ENCODE peak calls at places on chromosomes 11 and 22, in seven cellular contexts. One of them, this sample, is unnamed.

GRCh38 chr11:2489103-2489502 is 44.3 kb downstream of the KCNQ1 start:
- DNase-seq in NCI-H2081: no peak
- DNase-seq in body of pancreas: no peak
- DNase-seq in ovary: no peak
- DNase-seq in brain microvascular endothelial cell: no peak
- DNase-seq in stimulated activated CD4-positive, alpha-beta T cell treated with anti-CD3 and anti-CD28 coated beads, Interleukin-4, amount 100 ng/mL, for 1 hour: no peak
- DNase-seq in stimulated activated naive CD4-positive, alpha-beta T cell: no peak
- DNase-seq in this sample: no peak

GRCh38 chr11:27910186-27910941 is 197.6 kb downstream of the KIF18A start:
- DNase-seq in NCI-H2081: no peak
- DNase-seq in body of pancreas: no peak
- DNase-seq in ovary: no peak
- DNase-seq in brain microvascular endothelial cell: peak; percentile 88
- DNase-seq in stimulated activated CD4-positive, alpha-beta T cell treated with anti-CD3 and anti-CD28 coated beads, Interleukin-4, amount 100 ng/mL, for 1 hour: no peak
- DNase-seq in stimulated activated naive CD4-positive, alpha-beta T cell: no peak
- DNase-seq in this sample: no peak

GRCh38 chr22:37747090-37747714 is 50.4 kb downstream of the TRIOBP start:
- DNase-seq in NCI-H2081: no peak
- DNase-seq in body of pancreas: peak; percentile 39
- DNase-seq in ovary: peak; percentile 38
- DNase-seq in brain microvascular endothelial cell: peak; percentile 15
- DNase-seq in stimulated activated CD4-positive, alpha-beta T cell treated with anti-CD3 and anti-CD28 coated beads, Interleukin-4, amount 100 ng/mL, for 1 hour: no peak
- DNase-seq in stimulated activated naive CD4-positive, alpha-beta T cell: no peak
- DNase-seq in this sample: no peak

GRCh38 chr11:86106916-86107315 is 38.0 kb upstream of the PICALM start:
- DNase-seq in NCI-H2081: no peak
- DNase-seq in body of pancreas: no peak
- DNase-seq in ovary: no peak
- DNase-seq in brain microvascular endothelial cell: no peak
- DNase-seq in stimulated activated CD4-positive, alpha-beta T cell treated with anti-CD3 and anti-CD28 coated beads, Interleukin-4, amount 100 ng/mL, for 1 hour: no peak
- DNase-seq in stimulated activated naive CD4-positive, alpha-beta T cell: no peak
- DNase-seq in this sample: no peak

GRCh38 chr11:133386262-133386661 is 146.0 kb downstream of the OPCML start:
- DNase-seq in NCI-H2081: peak; percentile 18
- DNase-seq in body of pancreas: no peak
- DNase-seq in ovary: no peak
- DNase-seq in brain microvascular endothelial cell: no peak
- DNase-seq in stimulated activated CD4-positive, alpha-beta T cell treated with anti-CD3 and anti-CD28 coated beads, Interleukin-4, amount 100 ng/mL, for 1 hour: no peak
- DNase-seq in stimulated activated naive CD4-positive, alpha-beta T cell: no peak
- DNase-seq in this sample: no peak

GRCh38 chr22:20247010-20247505 is 21.1 kb downstream of the RTN4R start:
- DNase-seq in NCI-H2081: no peak
- DNase-seq in body of pancreas: no peak
- DNase-seq in ovary: no peak
- DNase-seq in brain microvascular endothelial cell: peak; percentile 75
- DNase-seq in stimulated activated CD4-positive, alpha-beta T cell treated with anti-CD3 and anti-CD28 coated beads, Interleukin-4, amount 100 ng/mL, for 1 hour: no peak
- DNase-seq in stimulated activated naive CD4-positive, alpha-beta T cell: no peak
- DNase-seq in this sample: peak; percentile 93

GRCh38 chr11:19768197-19768596 is 55.6 kb downstream of the NAV2 start:
- DNase-seq in NCI-H2081: no peak
- DNase-seq in body of pancreas: no peak
- DNase-seq in ovary: no peak
- DNase-seq in brain microvascular endothelial cell: no peak
- DNase-seq in stimulated activated CD4-positive, alpha-beta T cell treated with anti-CD3 and anti-CD28 coated beads, Interleukin-4, amount 100 ng/mL, for 1 hour: no peak
- DNase-seq in stimulated activated naive CD4-positive, alpha-beta T cell: no peak
- DNase-seq in this sample: no peak

GRCh38 chr11:61193596-61193995 is 9.7 kb upstream of the PGA3 start:
- DNase-seq in NCI-H2081: peak; percentile 18
- DNase-seq in body of pancreas: no peak
- DNase-seq in ovary: no peak
- DNase-seq in brain microvascular endothelial cell: no peak
- DNase-seq in stimulated activated CD4-positive, alpha-beta T cell treated with anti-CD3 and anti-CD28 coated beads, Interleukin-4, amount 100 ng/mL, for 1 hour: no peak
- DNase-seq in stimulated activated naive CD4-positive, alpha-beta T cell: no peak
- DNase-seq in this sample: no peak

GRCh38 chr22:46902998-46903916 is 140.8 kb downstream of the TBC1D22A start:
- DNase-seq in NCI-H2081: no peak
- DNase-seq in body of pancreas: no peak
- DNase-seq in ovary: no peak
- DNase-seq in brain microvascular endothelial cell: no peak
- DNase-seq in stimulated activated CD4-positive, alpha-beta T cell treated with anti-CD3 and anti-CD28 coated beads, Interleukin-4, amount 100 ng/mL, for 1 hour: no peak
- DNase-seq in stimulated activated naive CD4-positive, alpha-beta T cell: no peak
- DNase-seq in this sample: no peak

GRCh38 chr11:103961010-103961409 is 75.4 kb upstream of the DDI1 start:
- DNase-seq in NCI-H2081: no peak
- DNase-seq in body of pancreas: no peak
- DNase-seq in ovary: no peak
- DNase-seq in brain microvascular endothelial cell: peak; percentile 9
- DNase-seq in stimulated activated CD4-positive, alpha-beta T cell treated with anti-CD3 and anti-CD28 coated beads, Interleukin-4, amount 100 ng/mL, for 1 hour: no peak
- DNase-seq in stimulated activated naive CD4-positive, alpha-beta T cell: no peak
- DNase-seq in this sample: no peak

GRCh38 chr22:19604711-19605268 is 80.6 kb upstream of the CLDN5 start:
- DNase-seq in NCI-H2081: no peak
- DNase-seq in body of pancreas: no peak
- DNase-seq in ovary: no peak
- DNase-seq in brain microvascular endothelial cell: no peak
- DNase-seq in stimulated activated CD4-positive, alpha-beta T cell treated with anti-CD3 and anti-CD28 coated beads, Interleukin-4, amount 100 ng/mL, for 1 hour: no peak
- DNase-seq in stimulated activated naive CD4-positive, alpha-beta T cell: no peak
- DNase-seq in this sample: no peak

GRCh38 chr11:128905345-128906184 is 14.4 kb downstream of the KCNJ5 start:
- DNase-seq in NCI-H2081: peak; percentile 76
- DNase-seq in body of pancreas: peak; percentile 71
- DNase-seq in ovary: peak; percentile 49
- DNase-seq in brain microvascular endothelial cell: no peak
- DNase-seq in stimulated activated CD4-positive, alpha-beta T cell treated with anti-CD3 and anti-CD28 coated beads, Interleukin-4, amount 100 ng/mL, for 1 hour: peak; percentile 25
- DNase-seq in stimulated activated naive CD4-positive, alpha-beta T cell: peak; percentile 46
- DNase-seq in this sample: peak; percentile 77

GRCh38 chr22:40383905-40384304 is 13.5 kb downstream of the SGSM3 start:
- DNase-seq in NCI-H2081: no peak
- DNase-seq in body of pancreas: no peak
- DNase-seq in ovary: peak; percentile 37
- DNase-seq in brain microvascular endothelial cell: peak; percentile 88
- DNase-seq in stimulated activated CD4-positive, alpha-beta T cell treated with anti-CD3 and anti-CD28 coated beads, Interleukin-4, amount 100 ng/mL, for 1 hour: no peak
- DNase-seq in stimulated activated naive CD4-positive, alpha-beta T cell: no peak
- DNase-seq in this sample: no peak

GRCh38 chr22:41873391-41873790 is 40.5 kb downstream of the SREBF2 start:
- DNase-seq in NCI-H2081: no peak
- DNase-seq in body of pancreas: no peak
- DNase-seq in ovary: no peak
- DNase-seq in brain microvascular endothelial cell: no peak
- DNase-seq in stimulated activated CD4-positive, alpha-beta T cell treated with anti-CD3 and anti-CD28 coated beads, Interleukin-4, amount 100 ng/mL, for 1 hour: no peak
- DNase-seq in stimulated activated naive CD4-positive, alpha-beta T cell: peak; percentile 66
- DNase-seq in this sample: no peak

GRCh38 chr11:75520688-75521087 is 5.1 kb downstream of the GDPD5 start:
- DNase-seq in NCI-H2081: no peak
- DNase-seq in body of pancreas: no peak
- DNase-seq in ovary: no peak
- DNase-seq in brain microvascular endothelial cell: no peak
- DNase-seq in stimulated activated CD4-positive, alpha-beta T cell treated with anti-CD3 and anti-CD28 coated beads, Interleukin-4, amount 100 ng/mL, for 1 hour: no peak
- DNase-seq in stimulated activated naive CD4-positive, alpha-beta T cell: no peak
- DNase-seq in this sample: no peak

GRCh38 chr11:113148652-113149051 is 165.7 kb upstream of the TTC12 start:
- DNase-seq in NCI-H2081: no peak
- DNase-seq in body of pancreas: no peak
- DNase-seq in ovary: no peak
- DNase-seq in brain microvascular endothelial cell: no peak
- DNase-seq in stimulated activated CD4-positive, alpha-beta T cell treated with anti-CD3 and anti-CD28 coated beads, Interleukin-4, amount 100 ng/mL, for 1 hour: no peak
- DNase-seq in stimulated activated naive CD4-positive, alpha-beta T cell: no peak
- DNase-seq in this sample: no peak

GRCh38 chr22:40024201-40025061 is 29.7 kb downstream of the FAM83F start:
- DNase-seq in NCI-H2081: peak; percentile 68
- DNase-seq in body of pancreas: peak; percentile 62
- DNase-seq in ovary: peak; percentile 45
- DNase-seq in brain microvascular endothelial cell: peak; percentile 46
- DNase-seq in stimulated activated CD4-positive, alpha-beta T cell treated with anti-CD3 and anti-CD28 coated beads, Interleukin-4, amount 100 ng/mL, for 1 hour: peak; percentile 64
- DNase-seq in stimulated activated naive CD4-positive, alpha-beta T cell: peak; percentile 5
- DNase-seq in this sample: peak; percentile 89

GRCh38 chr22:44616882-44617655 is 84.9 kb upstream of the PRR5 start:
- DNase-seq in NCI-H2081: no peak
- DNase-seq in body of pancreas: no peak
- DNase-seq in ovary: no peak
- DNase-seq in brain microvascular endothelial cell: no peak
- DNase-seq in stimulated activated CD4-positive, alpha-beta T cell treated with anti-CD3 and anti-CD28 coated beads, Interleukin-4, amount 100 ng/mL, for 1 hour: no peak
- DNase-seq in stimulated activated naive CD4-positive, alpha-beta T cell: no peak
- DNase-seq in this sample: no peak

GRCh38 chr22:39220897-39221850 is 23.6 kb downstream of the PDGFB start:
- DNase-seq in NCI-H2081: no peak
- DNase-seq in body of pancreas: no peak
- DNase-seq in ovary: no peak
- DNase-seq in brain microvascular endothelial cell: no peak
- DNase-seq in stimulated activated CD4-positive, alpha-beta T cell treated with anti-CD3 and anti-CD28 coated beads, Interleukin-4, amount 100 ng/mL, for 1 hour: no peak
- DNase-seq in stimulated activated naive CD4-positive, alpha-beta T cell: no peak
- DNase-seq in this sample: no peak

GRCh38 chr11:103164093-103164796 is 55.0 kb downstream of the DYNC2H1 start:
- DNase-seq in NCI-H2081: no peak
- DNase-seq in body of pancreas: no peak
- DNase-seq in ovary: no peak
- DNase-seq in brain microvascular endothelial cell: no peak
- DNase-seq in stimulated activated CD4-positive, alpha-beta T cell treated with anti-CD3 and anti-CD28 coated beads, Interleukin-4, amount 100 ng/mL, for 1 hour: no peak
- DNase-seq in stimulated activated naive CD4-positive, alpha-beta T cell: no peak
- DNase-seq in this sample: no peak

GRCh38 chr11:65204143-65204542 is 22.4 kb downstream of the CAPN1 start:
- DNase-seq in NCI-H2081: no peak
- DNase-seq in body of pancreas: no peak
- DNase-seq in ovary: no peak
- DNase-seq in brain microvascular endothelial cell: no peak
- DNase-seq in stimulated activated CD4-positive, alpha-beta T cell treated with anti-CD3 and anti-CD28 coated beads, Interleukin-4, amount 100 ng/mL, for 1 hour: no peak
- DNase-seq in stimulated activated naive CD4-positive, alpha-beta T cell: no peak
- DNase-seq in this sample: no peak

GRCh38 chr11:3043315-3043871 is 13.8 kb downstream of the CARS1 start:
- DNase-seq in NCI-H2081: no peak
- DNase-seq in body of pancreas: peak; percentile 90
- DNase-seq in ovary: no peak
- DNase-seq in brain microvascular endothelial cell: no peak
- DNase-seq in stimulated activated CD4-positive, alpha-beta T cell treated with anti-CD3 and anti-CD28 coated beads, Interleukin-4, amount 100 ng/mL, for 1 hour: no peak
- DNase-seq in stimulated activated naive CD4-positive, alpha-beta T cell: no peak
- DNase-seq in this sample: no peak

GRCh38 chr11:96259053-96259837 is 83.8 kb downstream of the MAML2 start:
- DNase-seq in NCI-H2081: no peak
- DNase-seq in body of pancreas: no peak
- DNase-seq in ovary: no peak
- DNase-seq in brain microvascular endothelial cell: peak; percentile 29
- DNase-seq in stimulated activated CD4-positive, alpha-beta T cell treated with anti-CD3 and anti-CD28 coated beads, Interleukin-4, amount 100 ng/mL, for 1 hour: no peak
- DNase-seq in stimulated activated naive CD4-positive, alpha-beta T cell: no peak
- DNase-seq in this sample: no peak

GRCh38 chr11:61866231-61866957 is 25.0 kb downstream of the FADS3 start:
- DNase-seq in NCI-H2081: no peak
- DNase-seq in body of pancreas: no peak
- DNase-seq in ovary: no peak
- DNase-seq in brain microvascular endothelial cell: no peak
- DNase-seq in stimulated activated CD4-positive, alpha-beta T cell treated with anti-CD3 and anti-CD28 coated beads, Interleukin-4, amount 100 ng/mL, for 1 hour: no peak
- DNase-seq in stimulated activated naive CD4-positive, alpha-beta T cell: no peak
- DNase-seq in this sample: no peak

GRCh38 chr11:69339916-69340565 is 46.1 kb downstream of the MYEOV start:
- DNase-seq in NCI-H2081: no peak
- DNase-seq in body of pancreas: no peak
- DNase-seq in ovary: no peak
- DNase-seq in brain microvascular endothelial cell: no peak
- DNase-seq in stimulated activated CD4-positive, alpha-beta T cell treated with anti-CD3 and anti-CD28 coated beads, Interleukin-4, amount 100 ng/mL, for 1 hour: peak; percentile 15
- DNase-seq in stimulated activated naive CD4-positive, alpha-beta T cell: no peak
- DNase-seq in this sample: no peak

GRCh38 chr22:40955516-40955915 is 4.3 kb downstream of the RBX1 start:
- DNase-seq in NCI-H2081: no peak
- DNase-seq in body of pancreas: no peak
- DNase-seq in ovary: no peak
- DNase-seq in brain microvascular endothelial cell: no peak
- DNase-seq in stimulated activated CD4-positive, alpha-beta T cell treated with anti-CD3 and anti-CD28 coated beads, Interleukin-4, amount 100 ng/mL, for 1 hour: no peak
- DNase-seq in stimulated activated naive CD4-positive, alpha-beta T cell: no peak
- DNase-seq in this sample: no peak

GRCh38 chr11:122115520-122116343 is at the start of gene BLID:
- DNase-seq in NCI-H2081: no peak
- DNase-seq in body of pancreas: peak; percentile 28
- DNase-seq in ovary: no peak
- DNase-seq in brain microvascular endothelial cell: peak; percentile 60
- DNase-seq in stimulated activated CD4-positive, alpha-beta T cell treated with anti-CD3 and anti-CD28 coated beads, Interleukin-4, amount 100 ng/mL, for 1 hour: no peak
- DNase-seq in stimulated activated naive CD4-positive, alpha-beta T cell: no peak
- DNase-seq in this sample: no peak

GRCh38 chr11:102110761-102111010 is 439 bp downstream of the YAP1 start:
- DNase-seq in NCI-H2081: no peak
- DNase-seq in body of pancreas: no peak
- DNase-seq in ovary: no peak
- DNase-seq in brain microvascular endothelial cell: no peak
- DNase-seq in stimulated activated CD4-positive, alpha-beta T cell treated with anti-CD3 and anti-CD28 coated beads, Interleukin-4, amount 100 ng/mL, for 1 hour: no peak
- DNase-seq in stimulated activated naive CD4-positive, alpha-beta T cell: no peak
- DNase-seq in this sample: no peak

GRCh38 chr11:71117311-71117710 is 135.1 kb downstream of the SHANK2 start:
- DNase-seq in NCI-H2081: no peak
- DNase-seq in body of pancreas: no peak
- DNase-seq in ovary: no peak
- DNase-seq in brain microvascular endothelial cell: no peak
- DNase-seq in stimulated activated CD4-positive, alpha-beta T cell treated with anti-CD3 and anti-CD28 coated beads, Interleukin-4, amount 100 ng/mL, for 1 hour: no peak
- DNase-seq in stimulated activated naive CD4-positive, alpha-beta T cell: no peak
- DNase-seq in this sample: no peak

This sample was measured in GM13976.